ENCODE peak calls at places on chromosome 3, in eight cellular contexts. I, P, M, B, O, N, Y and V are unnamed samples.

GRCh38 chr3:8937064-8938020 is 25.9 kb downstream of the RAD18 start:
- DNase-seq in B (no peak), I (no peak), N (no peak), P (peak; percentile 89), Y (no peak), M (no peak), O (no peak), V (no peak)

GRCh38 chr3:113690482-113690881 is 6.0 kb downstream of the USF3 start:
- DNase-seq in N (no peak), P (no peak), I (no peak), Y (no peak), B (no peak), M (no peak), O (no peak), V (no peak)

GRCh38 chr3:14298442-14298841 is 104.0 kb upstream of the SLC6A6 start:
- DNase-seq in P (no peak), M (no peak), O (no peak), I (no peak), N (no peak), B (no peak), Y (no peak), V (peak; percentile 5)

GRCh38 chr3:189494632-189495031 is 136.6 kb upstream of the TP63 start:
- DNase-seq in I (no peak), B (no peak), O (no peak), M (no peak), N (no peak), P (no peak), Y (no peak), V (no peak)

GRCh38 chr3:55650011-55650410 is 162.9 kb upstream of the WNT5A start:
- DNase-seq in B (no peak), I (no peak), Y (no peak), O (no peak), N (no peak), M (no peak), P (no peak), V (no peak)

GRCh38 chr3:195903950-195904290 is 4.4 kb downstream of the TNK2 start:
- DNase-seq in O (no peak), P (no peak), B (no peak), I (no peak), M (no peak), N (no peak), Y (no peak), V (no peak)

GRCh38 chr3:31980530-31981205 is 394 bp downstream of the OSBPL10 start:
- DNase-seq in M (peak; percentile 67), O (peak; percentile 78), B (peak; percentile 41), N (peak; percentile 87), I (peak; percentile 12), Y (peak; percentile 76), P (peak; percentile 57), V (peak; percentile 10)

GRCh38 chr3:122092460-122093165 is 37.5 kb downstream of the CD86 start:
- DNase-seq in N (no peak), I (peak; percentile 4), O (no peak), M (no peak), Y (peak; percentile 91), B (no peak), P (peak; percentile 55), V (no peak)

GRCh38 chr3:106381265-106381942 is 512.6 kb upstream of the CBLB start:
- DNase-seq in Y (no peak), I (no peak), B (no peak), P (no peak), O (no peak), N (no peak), M (no peak), V (no peak)

GRCh38 chr3:112374334-112374734 is 41.4 kb downstream of the CD200 start:
- DNase-seq in Y (no peak), I (no peak), M (no peak), N (no peak), B (no peak), O (no peak), P (peak; percentile 65), V (no peak)

GRCh38 chr3:127710473-127710941 is 37.8 kb downstream of the ABTB1 start:
- DNase-seq in Y (no peak), N (peak; percentile 78), M (no peak), O (no peak), I (no peak), B (no peak), P (no peak), V (no peak)

GRCh38 chr3:51933471-51934138 is 8.1 kb downstream of the RRP9 start:
- DNase-seq in P (no peak), O (no peak), I (no peak), N (no peak), B (no peak), Y (no peak), M (no peak), V (no peak)

GRCh38 chr3:136920904-136921649 is 36.7 kb upstream of the IL20RB start:
- DNase-seq in I (peak; percentile 5), P (no peak), O (no peak), B (no peak), N (no peak), M (no peak), Y (peak; percentile 40), V (no peak)

GRCh38 chr3:43968465-43968864 is 273.2 kb upstream of the TOPAZ1 start:
- DNase-seq in Y (no peak), N (no peak), B (no peak), I (no peak), P (no peak), M (no peak), O (no peak), V (no peak)

GRCh38 chr3:112786002-112786590 is 60.6 kb downstream of the CD200R1L start:
- DNase-seq in M (no peak), N (no peak), Y (no peak), I (no peak), O (no peak), B (no peak), P (peak; percentile 86), V (no peak)